ENCODE peak calls at places on chromosomes 12 and 14, in six cellular contexts. E, Q, O, M, A and N are unnamed samples.

GRCh38 chr12:59940676-59941342 is 345.0 kb downstream of the SLC16A7 start:
- DNase-seq in O (no peak), A (no peak), Q (no peak), M (peak), E (no peak), N (no peak)

GRCh38 chr12:118355838-118356237 is 16.9 kb downstream of the TAOK3 start:
- DNase-seq in Q (no peak), E (no peak), O (no peak), A (no peak), M (no peak), N (no peak)

GRCh38 chr12:120402217-120402616 is 33.3 kb upstream of the MSI1 start:
- DNase-seq in O (no peak), Q (no peak), E (no peak), M (peak), A (no peak), N (no peak)

GRCh38 chr12:124401563-124402180 is 106.8 kb downstream of the RFLNA start:
- DNase-seq in E (no peak), A (no peak), O (no peak), Q (no peak), M (no peak), N (no peak)

GRCh38 chr12:51869931-51870330 is 18.0 kb upstream of the ANKRD33 start:
- DNase-seq in M (no peak), E (no peak), A (peak), O (no peak), Q (no peak), N (no peak)

GRCh38 chr12:25384038-25384953 is 133.6 kb upstream of the KRAS start:
- DNase-seq in O (peak), Q (no peak), A (no peak), M (peak), E (no peak), N (no peak)

GRCh38 chr12:75722714-75723200 is 211.3 kb upstream of the KRR1 start:
- DNase-seq in E (no peak), O (peak), A (no peak), M (peak), Q (peak), N (no peak)

GRCh38 chr12:46401703-46402102 is 29.1 kb upstream of the SLC38A2 start:
- DNase-seq in E (no peak), Q (no peak), A (no peak), O (no peak), M (no peak), N (no peak)

GRCh38 chr12:110012137-110012536 is 12.9 kb downstream of the ANKRD13A start:
- DNase-seq in E (no peak), O (no peak), Q (peak), M (no peak), A (peak), N (no peak)

GRCh38 chr12:98653866-98654493 is 8.9 kb downstream of the APAF1 start:
- DNase-seq in Q (no peak), O (peak), A (no peak), M (peak), E (no peak), N (no peak)

GRCh38 chr12:111202237-111202592 is 166.7 kb downstream of the PHETA1 start:
- DNase-seq in M (no peak), O (no peak), A (no peak), Q (no peak), E (no peak), N (no peak)

GRCh38 chr12:88299567-88300101 is 157.5 kb downstream of the TMTC3 start:
- DNase-seq in A (no peak), E (no peak), M (no peak), Q (no peak), O (peak), N (no peak)

GRCh38 chr12:32661706-32662105 is 17.4 kb upstream of the DNM1L start:
- DNase-seq in E (no peak), Q (no peak), M (no peak), A (no peak), O (no peak), N (no peak)

GRCh38 chr12:1929241-1929984 is 11.0 kb upstream of the CACNA2D4 start:
- DNase-seq in Q (no peak), A (no peak), O (no peak), M (no peak), E (no peak), N (no peak)

GRCh38 chr12:79326225-79326624 is 364.5 kb downstream of the PAWR start:
- DNase-seq in A (no peak), O (no peak), Q (no peak), M (no peak), E (no peak), N (no peak)

GRCh38 chr14:94009767-94010166 is 12.7 kb downstream of the CCDC197 start:
- DNase-seq in E (no peak), M (no peak), Q (no peak), A (no peak), O (no peak), N (no peak)

GRCh38 chr12:113061061-113061694 is 4.6 kb downstream of the DTX1 start:
- DNase-seq in O (no peak), A (peak), Q (no peak), M (no peak), E (no peak), N (no peak)

GRCh38 chr14:68893566-68893965 is 85.5 kb downstream of the ACTN1 start:
- DNase-seq in M (no peak), O (no peak), E (no peak), A (no peak), Q (no peak), N (no peak)

GRCh38 chr12:127457726-127458125 is 809.2 kb upstream of the TMEM132C start:
- DNase-seq in Q (no peak), E (no peak), O (no peak), M (no peak), A (no peak), N (no peak)

GRCh38 chr12:80943345-80943744 is 5.6 kb upstream of the LIN7A start:
- DNase-seq in M (no peak), Q (no peak), E (no peak), O (no peak), A (no peak), N (no peak)

GRCh38 chr12:67457799-67458680 is 188.9 kb downstream of the CAND1 start:
- DNase-seq in E (no peak), Q (no peak), A (no peak), M (peak), O (no peak), N (no peak)

GRCh38 chr14:102830474-102831045 is 53.3 kb downstream of the TRAF3 start:
- DNase-seq in M (no peak), Q (no peak), E (no peak), A (no peak), O (no peak), N (no peak)

GRCh38 chr14:94867931-94868597 is 98.2 kb upstream of the GSC start:
- DNase-seq in E (no peak), M (peak), Q (no peak), O (no peak), A (no peak), N (no peak)

GRCh38 chr14:29705801-29706200 is 221.8 kb downstream of the PRKD1 start:
- DNase-seq in A (no peak), Q (no peak), O (no peak), E (no peak), M (no peak), N (no peak)

GRCh38 chr14:104595116-104595675 is 9.4 kb downstream of the TMEM179 start:
- DNase-seq in M (no peak), Q (no peak), E (no peak), A (no peak), O (no peak), N (no peak)

GRCh38 chr12:1796515-1797010 is 23.8 kb upstream of the LRTM2 start:
- DNase-seq in O (peak), A (peak), E (no peak), Q (no peak), M (peak), N (no peak)

GRCh38 chr14:28375295-28375694 is 391.3 kb upstream of the FOXG1 start:
- DNase-seq in E (no peak), Q (no peak), M (peak), A (no peak), O (no peak), N (no peak)

GRCh38 chr14:54650331-54651017 is 83.5 kb downstream of the SAMD4A start:
- DNase-seq in M (peak), O (no peak), Q (peak), E (no peak), A (peak), N (no peak)

GRCh38 chr12:70660620-70661219 is 23.5 kb upstream of the PTPRB start:
- DNase-seq in M (no peak), Q (no peak), A (no peak), O (no peak), E (no peak), N (no peak)

GRCh38 chr12:122871851-122872785 is 23.8 kb downstream of the VPS37B start:
- DNase-seq in M (peak), E (no peak), O (no peak), A (no peak), Q (no peak), N (no peak)

GRCh38 chr14:76904100-76904739 is 78.0 kb downstream of the LRRC74A start:
- DNase-seq in M (no peak), Q (no peak), O (no peak), E (no peak), A (no peak), N (no peak)

GRCh38 chr12:117058442-117059072 is 40.7 kb downstream of the TESC start:
- DNase-seq in A (no peak), M (no peak), Q (no peak), O (no peak), E (no peak), N (no peak)

GRCh38 chr12:3168775-3169221 is 91.6 kb downstream of the TSPAN9 start:
- DNase-seq in Q (no peak), O (no peak), M (peak), A (no peak), E (no peak), N (no peak)

GRCh38 chr12:57386187-57386720 is 44.6 kb downstream of the R3HDM2 start:
- DNase-seq in M (no peak), A (no peak), Q (no peak), E (no peak), O (no peak), N (no peak)